ENCODE peak calls at places on chromosome 16, in seven cellular contexts. E is adrenal gland, R is fibroblast of pulmonary artery, X is neural progenitor cell, M is thoracic aorta, B is psoas muscle, U is Peyer's patch. G is an unnamed sample.

GRCh38 chr16:88505405-88506082 is 52.5 kb downstream of the ZFPM1 start:
- DNase-seq in B (peak), U (peak), X (no peak), R (peak), E (peak), M (no peak), G (peak)

GRCh38 chr16:69019811-69020210 is 85.6 kb upstream of the HAS3 start:
- DNase-seq in U (no peak), B (no peak), E (no peak), X (no peak), M (no peak), R (no peak), G (no peak)

GRCh38 chr16:23174622-23175021 is 7.9 kb upstream of the SCNN1G start:
- DNase-seq in R (peak), M (no peak), B (no peak), X (peak), E (no peak), U (no peak), G (peak)

GRCh38 chr16:62077998-62078397 is 41.8 kb upstream of the CDH8 start:
- DNase-seq in X (peak), M (no peak), R (no peak), B (no peak), E (no peak), U (no peak), G (no peak)

GRCh38 chr16:80303691-80304090 is 237.1 kb upstream of the DYNLRB2 start:
- DNase-seq in M (no peak), B (no peak), R (no peak), U (no peak), X (no peak), E (no peak), G (no peak)

GRCh38 chr16:64008131-64008530 is 1113.7 kb downstream of the CDH11 start:
- DNase-seq in U (no peak), M (no peak), R (no peak), B (no peak), E (no peak), X (no peak), G (no peak)

GRCh38 chr16:62700456-62701280 is 664.4 kb upstream of the CDH8 start:
- DNase-seq in U (no peak), E (no peak), X (no peak), B (no peak), R (no peak), M (no peak), G (no peak)

GRCh38 chr16:83439412-83439811 is 368.4 kb upstream of the HSBP1 start:
- DNase-seq in E (no peak), U (no peak), B (no peak), M (no peak), X (no peak), R (no peak), G (no peak)

GRCh38 chr16:17194190-17194780 is 276.5 kb downstream of the XYLT1 start:
- DNase-seq in B (peak), U (peak), M (no peak), X (peak), R (peak), E (peak), G (peak)

GRCh38 chr16:35687781-35688180 is 2228.4 kb downstream of the TP53TG3F start:
- DNase-seq in M (no peak), R (no peak), U (no peak), E (no peak), X (no peak), B (no peak), G (no peak)

GRCh38 chr16:48378276-48378675 is 6.9 kb downstream of the SIAH1 start:
- DNase-seq in R (no peak), B (no peak), M (no peak), X (no peak), U (no peak), E (no peak), G (no peak)

GRCh38 chr16:8673611-8674412 is 605 bp upstream of the ABAT start:
- DNase-seq in U (no peak), E (peak), R (no peak), B (no peak), X (peak), M (no peak), G (no peak)

GRCh38 chr16:73020409-73020884 is 27.5 kb downstream of the ZFHX3 start:
- DNase-seq in M (peak), X (no peak), B (peak), U (peak), E (peak), R (peak), G (peak)

GRCh38 chr16:81253141-81253540 is 14.7 kb downstream of the BCO1 start:
- DNase-seq in E (no peak), U (no peak), X (no peak), M (no peak), B (no peak), R (no peak), G (no peak)

GRCh38 chr16:30397056-30397455 is 1.8 kb downstream of the ZNF48 start:
- DNase-seq in U (no peak), X (no peak), E (no peak), B (no peak), R (no peak), M (no peak), G (no peak)

GRCh38 chr16:49461517-49461951 is 87.9 kb downstream of the C16orf78 start:
- DNase-seq in M (no peak), B (no peak), R (no peak), X (no peak), E (peak), U (no peak), G (no peak)

GRCh38 chr16:27839419-27839818 is 224.1 kb downstream of the GSG1L start:
- DNase-seq in R (peak), B (no peak), E (no peak), M (no peak), U (no peak), X (no peak), G (no peak)

GRCh38 chr16:81366316-81366932 is 51.7 kb downstream of the GAN start:
- DNase-seq in U (no peak), E (no peak), M (no peak), R (peak), X (peak), B (no peak), G (peak)

GRCh38 chr16:27972500-27972899 is 91.0 kb downstream of the GSG1L start:
- DNase-seq in U (no peak), M (no peak), R (peak), E (peak), B (no peak), X (peak), G (peak)

GRCh38 chr16:81778861-81779539 is at the start of gene PLCG2:
- DNase-seq in R (peak), X (peak), M (no peak), B (peak), U (peak), E (peak), G (peak)

GRCh38 chr16:23712976-23713375 is at the start of gene ERN2:
- DNase-seq in R (no peak), B (no peak), U (peak), X (peak), M (no peak), E (no peak), G (no peak)

GRCh38 chr16:88705746-88706287 is 391 bp downstream of the RNF166 start:
- DNase-seq in X (peak), E (no peak), M (no peak), R (no peak), U (peak), B (no peak), G (no peak)

GRCh38 chr16:83470406-83470805 is 337.4 kb upstream of the HSBP1 start:
- DNase-seq in R (peak), B (no peak), X (no peak), E (no peak), U (no peak), M (no peak), G (no peak)

GRCh38 chr16:70561623-70562022 is 38.0 kb downstream of the SF3B3 start:
- DNase-seq in B (no peak), M (no peak), X (no peak), U (no peak), R (no peak), E (peak), G (no peak)

GRCh38 chr16:30829130-30830071 is 42.4 kb upstream of the ZNF629 start:
- DNase-seq in U (peak), X (no peak), B (no peak), M (no peak), R (no peak), E (no peak), G (no peak)

GRCh38 chr16:87582221-87582965 is 19.9 kb upstream of the JPH3 start:
- DNase-seq in B (peak), U (no peak), R (peak), E (peak), X (peak), M (peak), G (peak)

GRCh38 chr16:3797904-3798811 is 80.8 kb upstream of the TRAP1 start:
- DNase-seq in U (no peak), M (no peak), R (no peak), E (no peak), X (peak), B (no peak), G (no peak)

GRCh38 chr16:76268824-76269223 is 8.4 kb upstream of the CNTNAP4 start:
- DNase-seq in R (no peak), M (no peak), B (no peak), U (no peak), E (no peak), X (no peak), G (no peak)

GRCh38 chr16:85238233-85238647 is 126.0 kb upstream of the CIBAR2 start:
- DNase-seq in X (peak), U (no peak), E (peak), M (peak), R (peak), B (peak), G (peak)
- TF ChIP-seq CTCF in X (peak), U (no peak), E (no peak), M (peak), R (peak), B (no peak), G (peak)

DNA sequence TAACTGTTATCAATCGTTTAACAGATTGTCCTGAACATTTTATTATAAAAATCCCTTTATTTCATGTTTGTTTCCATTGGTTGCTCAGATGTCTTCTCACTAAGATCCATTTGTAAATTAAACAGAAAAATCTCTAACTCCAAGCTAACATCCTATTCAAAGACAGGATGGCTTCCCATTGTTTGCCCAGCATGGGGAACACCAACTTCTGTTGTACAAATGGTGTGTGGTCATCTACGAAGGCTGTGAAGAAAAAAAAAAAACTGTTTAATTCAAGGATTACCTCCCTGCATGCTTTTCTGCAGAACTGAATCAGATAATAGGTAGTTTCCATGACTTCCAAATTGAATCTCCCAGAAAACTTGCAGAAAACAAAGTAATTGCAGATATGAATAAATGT is 7.9 kb downstream of the SALL1 start:
- DNase-seq in R (no peak), M (no peak), E (no peak), X (peak), B (no peak), U (no peak), G (no peak)
- TF ChIP-seq CTCF in R (no peak), M (no peak), E (no peak), X (no peak), B (no peak), U (no peak), G (no peak)

GRCh38 chr16:24853830-24854229 is 8.1 kb downstream of the SLC5A11 start:
- DNase-seq in U (no peak), X (no peak), R (peak), B (no peak), E (peak), M (no peak), G (peak)

GRCh38 chr16:24852281-24852721 is 6.5 kb downstream of the SLC5A11 start:
- DNase-seq in E (peak), M (no peak), R (peak), B (no peak), U (no peak), X (peak), G (no peak)

GRCh38 chr16:24854607-24855171 is 8.9 kb downstream of the SLC5A11 start:
- DNase-seq in M (no peak), E (no peak), X (no peak), U (no peak), B (no peak), R (no peak), G (no peak)

GRCh38 chr16:24851700-24852099 is 5.9 kb downstream of the SLC5A11 start:
- DNase-seq in U (no peak), M (no peak), E (peak), R (no peak), B (no peak), X (no peak), G (peak)

DNA sequence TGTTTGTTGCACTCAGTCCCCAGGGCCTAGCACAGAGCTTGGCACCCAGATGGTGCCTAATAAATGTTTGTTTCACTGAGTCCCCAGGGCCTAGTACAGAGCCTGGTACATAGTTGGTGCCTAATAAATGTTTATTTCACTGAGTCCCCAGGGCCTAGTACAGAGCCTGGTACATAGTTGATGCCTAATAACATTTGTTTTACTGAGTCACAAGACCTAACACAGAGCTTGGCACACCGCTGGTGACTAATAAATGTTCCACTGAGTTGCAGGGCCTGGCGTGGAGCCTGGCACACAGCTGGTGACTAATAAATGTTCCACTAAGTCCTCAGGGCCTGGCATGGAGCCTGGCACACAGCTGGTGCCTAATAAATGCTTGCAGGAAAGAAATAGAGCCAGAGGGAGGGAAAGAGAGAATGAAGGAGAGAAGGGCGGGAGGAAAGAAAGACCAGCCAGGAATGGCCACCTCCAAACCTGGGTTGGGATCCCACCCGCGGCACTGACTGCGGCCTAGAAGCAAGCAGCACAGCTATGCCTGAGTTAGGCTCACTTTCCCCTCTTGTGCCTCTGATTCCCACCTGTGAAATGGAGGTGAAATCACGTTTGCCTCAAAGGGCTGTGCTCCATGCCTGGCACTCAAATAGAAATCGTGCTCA is 7.5 kb downstream of the SLC5A11 start:
- DNase-seq in X (no peak), M (no peak), B (no peak), E (peak), R (no peak), U (no peak), G (no peak)
- TF ChIP-seq CTCF in X (no peak), M (no peak), B (no peak), E (no peak), R (no peak), U (no peak), G (no peak)

GRCh38 chr16:53356478-53357207 is 77.6 kb upstream of the RBL2 start:
- DNase-seq in M (no peak), E (no peak), U (no peak), X (peak), B (no peak), R (no peak), G (no peak)
- TF ChIP-seq CTCF in M (no peak), E (no peak), U (no peak), X (peak), B (no peak), R (no peak), G (no peak)

GRCh38 chr16:56956756-56957155 is 5.0 kb upstream of the CETP start:
- DNase-seq in M (no peak), B (no peak), E (no peak), X (no peak), R (no peak), U (no peak), G (no peak)
- TF ChIP-seq CTCF in M (no peak), B (no peak), E (no peak), X (peak), R (peak), U (no peak), G (no peak)

DNA sequence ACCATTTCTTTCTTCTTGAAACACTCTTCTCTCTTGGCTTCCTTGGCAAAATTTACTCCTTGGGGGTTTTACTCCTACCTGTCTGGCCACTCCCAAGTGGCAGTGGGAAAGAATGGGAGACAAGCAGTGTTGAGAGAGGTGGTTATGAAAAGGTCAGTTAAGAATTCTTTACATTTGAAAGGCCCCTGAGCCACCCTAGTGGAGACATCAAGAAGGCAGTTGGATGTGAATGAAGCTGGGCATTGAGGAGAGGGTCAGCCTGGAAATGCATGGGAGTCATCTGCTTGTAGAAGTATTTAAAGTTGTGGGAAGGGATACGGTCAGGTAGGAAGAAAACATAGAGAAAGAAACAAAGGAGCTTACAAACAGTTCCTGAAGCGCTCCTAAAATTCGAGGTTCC is 42.3 kb upstream of the CCNF start:
- DNase-seq in X (peak), R (no peak), E (no peak), U (no peak), M (no peak), B (no peak), G (no peak)
- TF ChIP-seq CTCF in X (peak), R (peak), E (peak), U (no peak), M (no peak), B (no peak), G (peak)

G was measured in fibroblast of villous mesenchyme.